ENCODE peak calls at places on chromosomes 7 and 10, in seven cellular contexts. E is AG10803, R is transverse colon, J is tibial artery, F is sigmoid colon, K is neural progenitor cell, C is fibroblast of lung. H is an unnamed sample.

GRCh38 chr7:46518713-46519112 is 597.6 kb upstream of the IGFBP3 start:
- DNase-seq in E (no peak), F (no peak), J (no peak), K (no peak), C (no peak), R (no peak), H (no peak)

GRCh38 chr10:93352638-93353383 is 129.3 kb downstream of the MYOF start:
- DNase-seq in C (peak), E (peak), R (no peak), F (no peak), K (peak), J (no peak), H (no peak)

GRCh38 chr7:81709836-81710235 is 60.0 kb downstream of the HGF start:
- DNase-seq in R (no peak), E (no peak), C (no peak), J (no peak), K (no peak), F (no peak), H (no peak)

GRCh38 chr7:150969483-150969874 is 8.6 kb downstream of the KCNH2 start:
- DNase-seq in K (no peak), R (no peak), E (no peak), J (no peak), C (no peak), F (no peak), H (peak)

GRCh38 chr10:68471063-68471585 is 649 bp downstream of the DNA2 start:
- DNase-seq in E (no peak), F (no peak), J (no peak), K (peak), R (no peak), C (peak), H (no peak)

GRCh38 chr7:137871173-137871915 is 24.6 kb upstream of the DGKI start:
- DNase-seq in J (no peak), E (peak), R (no peak), F (no peak), C (no peak), K (no peak), H (no peak)

GRCh38 chr7:18036783-18037182 is 9.1 kb upstream of the PRPS1L1 start:
- DNase-seq in E (no peak), K (no peak), F (no peak), R (no peak), C (no peak), J (no peak), H (no peak)

GRCh38 chr7:45645141-45645969 is 71.2 kb downstream of the ADCY1 start:
- DNase-seq in F (no peak), K (no peak), C (no peak), E (no peak), R (no peak), J (no peak), H (no peak)

GRCh38 chr10:70053212-70053895 is 708 bp downstream of the MACROH2A2 start:
- DNase-seq in K (peak), F (no peak), R (no peak), J (no peak), C (peak), E (peak), H (no peak)

GRCh38 chr7:132066776-132067175 is 509.5 kb downstream of the PLXNA4 start:
- DNase-seq in K (no peak), C (peak), E (peak), R (peak), F (no peak), J (peak), H (peak)

GRCh38 chr7:150997075-150997511 is 6.3 kb downstream of the NOS3 start:
- DNase-seq in K (no peak), R (no peak), E (no peak), C (no peak), J (no peak), F (no peak), H (no peak)

GRCh38 chr7:53993205-53993604 is 549.0 kb upstream of the VSTM2A start:
- DNase-seq in E (no peak), R (no peak), K (no peak), F (no peak), C (no peak), J (no peak), H (no peak)

GRCh38 chr10:103512166-103512565 is 18.7 kb downstream of the NEURL1 start:
- DNase-seq in K (no peak), E (no peak), F (no peak), R (no peak), C (no peak), J (no peak), H (peak)

GRCh38 chr7:45454771-45455170 is 119.4 kb upstream of the ADCY1 start:
- DNase-seq in F (no peak), R (no peak), C (no peak), J (no peak), K (no peak), E (no peak), H (no peak)

GRCh38 chr10:124568858-124569622 is 107.4 kb downstream of the LHPP start:
- DNase-seq in K (peak), C (no peak), R (no peak), F (peak), J (peak), E (no peak), H (no peak)

GRCh38 chr10:78333362-78334143 is 299.9 kb downstream of the RPS24 start:
- DNase-seq in J (peak), C (no peak), F (no peak), K (no peak), R (no peak), E (no peak), H (no peak)

GRCh38 chr7:20749896-20750295 is 36.8 kb downstream of the SP8 start:
- DNase-seq in R (no peak), F (no peak), K (no peak), J (no peak), C (no peak), E (no peak), H (no peak)

GRCh38 chr7:26477381-26477780 is 185.7 kb downstream of the SNX10 start:
- DNase-seq in F (no peak), K (no peak), J (no peak), R (no peak), C (no peak), E (no peak), H (no peak)

GRCh38 chr7:39691821-39692220 is 68.4 kb downstream of the RALA start:
- DNase-seq in E (peak), C (peak), K (no peak), J (no peak), R (no peak), F (no peak), H (no peak)

GRCh38 chr7:49714182-49714581 is 59.3 kb upstream of the VWC2 start:
- DNase-seq in C (no peak), E (no peak), F (no peak), J (no peak), R (no peak), K (no peak), H (no peak)

GRCh38 chr10:114877301-114877644 is 55.7 kb downstream of the FHIP2A start:
- DNase-seq in F (no peak), C (no peak), E (no peak), K (no peak), J (no peak), R (no peak), H (no peak)

GRCh38 chr7:82247814-82248433 is 195.7 kb downstream of the CACNA2D1 start:
- DNase-seq in C (peak), E (peak), F (no peak), K (peak), J (no peak), R (no peak), H (no peak)

GRCh38 chr10:18104223-18104872 is 35.9 kb upstream of the CACNB2 start:
- DNase-seq in J (no peak), E (peak), C (peak), F (no peak), R (peak), K (peak), H (peak)

GRCh38 chr7:40213291-40213690 is 78.5 kb downstream of the SUGCT start:
- DNase-seq in K (no peak), C (no peak), R (no peak), F (no peak), J (no peak), E (no peak), H (no peak)

DNA sequence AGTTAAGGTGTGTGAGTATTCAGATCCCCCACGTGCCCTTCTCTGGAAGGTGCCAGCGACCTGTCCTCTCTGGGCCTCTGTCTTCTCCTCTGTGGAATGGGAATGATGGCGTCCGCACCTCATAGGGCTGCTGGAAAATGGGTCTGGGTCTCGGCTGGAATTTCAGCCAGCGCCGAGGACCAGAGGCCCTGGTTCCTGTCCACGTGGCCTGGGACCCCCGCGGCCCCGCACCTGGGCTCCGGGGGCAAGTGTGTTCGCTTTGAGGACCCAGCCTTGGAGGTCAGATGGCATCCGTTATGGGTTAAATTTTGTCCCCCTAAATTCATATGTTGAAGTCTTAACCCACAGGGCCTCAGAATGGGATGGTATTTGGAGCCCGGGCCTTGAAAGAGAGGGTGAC is 32.6 kb upstream of the PSMG3 start:
- DNase-seq in E (no peak), J (no peak), R (no peak), F (no peak), K (no peak), C (no peak), H (no peak)
- H3K4me3 ChIP-seq in E (no peak), J (no peak), R (no peak), F (no peak), K (no peak), C (no peak), H (no peak)

GRCh38 chr10:50604823-50605222 is 18.9 kb downstream of the SGMS1 start:
- DNase-seq in K (no peak), R (no peak), C (peak), J (no peak), E (peak), F (no peak), H (no peak)

GRCh38 chr10:50603151-50603850 is 20.5 kb downstream of the SGMS1 start:
- DNase-seq in E (no peak), K (no peak), C (no peak), R (no peak), F (no peak), J (no peak), H (no peak)

GRCh38 chr10:50607526-50607925 is 16.2 kb downstream of the SGMS1 start:
- DNase-seq in J (no peak), K (no peak), E (no peak), F (no peak), C (no peak), R (no peak), H (no peak)

GRCh38 chr10:50604049-50604640 is 19.6 kb downstream of the SGMS1 start:
- DNase-seq in E (peak), F (no peak), C (peak), K (no peak), R (no peak), J (no peak), H (no peak)

GRCh38 chr10:50605280-50606270 is 18.2 kb downstream of the SGMS1 start:
- DNase-seq in F (peak), R (peak), K (no peak), C (peak), E (peak), J (no peak), H (peak)
- H3K4me3 ChIP-seq in F (no peak), R (no peak), K (no peak), C (no peak), E (no peak), J (no peak), H (no peak)

DNA sequence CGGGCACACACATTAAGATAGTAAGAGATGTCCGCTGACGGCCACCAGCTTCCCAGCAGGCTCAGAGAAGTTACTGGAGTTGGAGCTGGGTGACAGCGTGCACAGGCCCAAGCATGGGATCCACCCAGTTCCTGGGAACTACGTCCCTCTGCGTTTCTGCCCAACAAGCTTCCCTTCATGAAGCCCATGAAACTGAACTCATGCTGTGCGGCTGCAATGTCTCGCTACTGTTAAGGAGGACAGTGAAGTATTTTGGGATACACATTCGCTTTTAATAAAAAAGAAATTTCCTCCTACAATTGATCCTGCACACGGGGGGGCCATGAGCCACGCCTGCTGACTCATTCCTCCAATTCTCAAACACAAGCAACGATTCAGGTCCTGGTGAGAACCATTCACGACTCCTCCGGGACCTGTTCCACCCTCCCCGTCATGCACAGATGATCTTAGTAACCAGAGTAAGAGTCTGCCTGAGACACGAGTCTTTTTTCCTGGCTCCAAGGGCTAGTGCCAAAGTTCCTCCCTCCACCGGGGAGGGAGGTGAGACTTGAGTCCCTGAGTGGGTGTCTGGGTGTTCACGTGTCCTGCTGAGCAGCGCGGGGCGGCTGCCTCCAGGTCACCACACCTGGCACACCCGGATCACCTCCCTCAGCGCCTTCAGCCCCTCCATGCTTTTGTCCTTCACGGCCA is 2.6 kb downstream of the PSMG3 start:
- DNase-seq in C (peak), F (no peak), K (no peak), R (peak), J (no peak), E (peak), H (no peak)
- H3K4me3 ChIP-seq in C (peak), F (no peak), K (no peak), R (no peak), J (no peak), E (peak), H (no peak)

GRCh38 chr7:112981966-112982365 is 104.7 kb downstream of the GPR85 start:
- DNase-seq in R (no peak), F (no peak), J (no peak), K (no peak), C (peak), E (peak), H (no peak)

GRCh38 chr7:112987171-112987570 is 99.5 kb downstream of the GPR85 start:
- DNase-seq in K (no peak), C (no peak), J (no peak), F (no peak), R (no peak), E (peak), H (no peak)

GRCh38 chr7:112986256-112987031 is 100.2 kb downstream of the GPR85 start:
- DNase-seq in R (no peak), J (no peak), C (peak), F (no peak), K (no peak), E (peak), H (no peak)

GRCh38 chr7:112982441-112983063 is 104.1 kb downstream of the GPR85 start:
- DNase-seq in C (no peak), R (no peak), E (no peak), K (no peak), J (no peak), F (no peak), H (no peak)

GRCh38 chr7:112985377-112985987 is 101.1 kb downstream of the GPR85 start:
- DNase-seq in J (no peak), F (peak), R (no peak), E (peak), C (peak), K (peak), H (no peak)
- H3K4me3 ChIP-seq in J (no peak), F (no peak), R (no peak), E (no peak), C (peak), K (no peak), H (no peak)